ENCODE peak calls at places on chromosomes 7 and 10, in nine cellular contexts. X is RCC 7860; P is NCI-H82; N is substantia nigra; U is CD14-positive monocyte; G is astrocyte of the spinal cord; L is amygdala; R is Jurkat, Clone E6-1; I is G401. S is an unnamed sample.

GRCh38 chr10:28291881-28292297 is 11.0 kb downstream of the MPP7 start:
- DNase-seq in X (peak), P (no peak), N (no peak), U (no peak), G (peak), L (no peak), R (no peak), I (no peak), S (peak)

GRCh38 chr10:44383749-44384600 is 922 bp downstream of the CXCL12 start:
- DNase-seq in X (no peak), P (no peak), N (no peak), U (no peak), G (peak), L (no peak), R (no peak), I (no peak), S (no peak)

GRCh38 chr7:103712991-103713778 is 267.2 kb upstream of the SLC26A5 start:
- DNase-seq in X (no peak), P (no peak), N (no peak), U (no peak), G (no peak), L (no peak), R (no peak), I (peak), S (no peak)

GRCh38 chr7:30884881-30885280 is 26.8 kb upstream of the AQP1 start:
- DNase-seq in X (no peak), P (no peak), N (no peak), U (no peak), G (no peak), L (no peak), R (no peak), I (no peak), S (no peak)

GRCh38 chr7:132398253-132398913 is 177.9 kb downstream of the PLXNA4 start:
- DNase-seq in X (no peak), P (peak), N (no peak), U (no peak), G (no peak), L (no peak), R (no peak), I (no peak), S (no peak)

GRCh38 chr7:107076781-107077698 is 32.5 kb downstream of the PRKAR2B start:
- DNase-seq in X (no peak), P (no peak), N (no peak), U (no peak), G (peak), L (no peak), R (no peak), I (no peak), S (peak)

GRCh38 chr10:69750726-69751125 is 51.0 kb upstream of the COL13A1 start:
- DNase-seq in X (no peak), P (no peak), N (no peak), U (no peak), G (no peak), L (no peak), R (no peak), I (no peak), S (no peak)

GRCh38 chr10:132404911-132405462 is 8.0 kb downstream of the PWWP2B start:
- DNase-seq in X (no peak), P (no peak), N (no peak), U (no peak), G (no peak), L (no peak), R (no peak), I (no peak), S (no peak)

GRCh38 chr7:112596260-112596659 is 115.5 kb downstream of the LSMEM1 start:
- DNase-seq in X (no peak), P (no peak), N (no peak), U (no peak), G (peak), L (no peak), R (no peak), I (no peak), S (peak)

GRCh38 chr7:2066251-2066919 is 166.4 kb downstream of the MAD1L1 start:
- DNase-seq in X (no peak), P (no peak), N (no peak), U (no peak), G (no peak), L (no peak), R (peak), I (no peak), S (no peak)

GRCh38 chr10:71812016-71812912 is 38.8 kb downstream of the PSAP start:
- DNase-seq in X (peak), P (peak), N (peak), U (no peak), G (peak), L (no peak), R (peak), I (no peak), S (peak)

GRCh38 chr7:141369422-141369821 is 181.8 kb upstream of the AGK start:
- DNase-seq in X (no peak), P (no peak), N (peak), U (no peak), G (peak), L (no peak), R (no peak), I (peak), S (no peak)

GRCh38 chr7:12162420-12163113 is 48.5 kb upstream of the TMEM106B start:
- DNase-seq in X (peak), P (no peak), N (no peak), U (no peak), G (peak), L (no peak), R (no peak), I (no peak), S (peak)

GRCh38 chr10:78451592-78451991 is 417.9 kb downstream of the RPS24 start:
- DNase-seq in X (no peak), P (peak), N (no peak), U (peak), G (no peak), L (no peak), R (no peak), I (no peak), S (no peak)

GRCh38 chr10:88828310-88828709 is 23.3 kb downstream of the ANKRD22 start:
- DNase-seq in X (no peak), P (no peak), N (no peak), U (no peak), G (no peak), L (no peak), R (no peak), I (no peak), S (no peak)

GRCh38 chr10:23556727-23557440 is 118.0 kb downstream of the OTUD1 start:
- DNase-seq in X (peak), P (no peak), N (no peak), U (no peak), G (peak), L (no peak), R (no peak), I (no peak), S (peak)

GRCh38 chr7:106618480-106618879 is 42.5 kb downstream of the CCDC71L start:
- DNase-seq in X (no peak), P (no peak), N (no peak), U (no peak), G (peak), L (no peak), R (no peak), I (peak), S (no peak)

GRCh38 chr10:124291009-124291671 is 127.6 kb downstream of the OAT start:
- DNase-seq in X (no peak), P (no peak), N (peak), U (peak), G (no peak), L (no peak), R (no peak), I (no peak), S (no peak)

GRCh38 chr10:102542800-102543418 is 39.1 kb downstream of the SUFU start:
- DNase-seq in X (no peak), P (no peak), N (no peak), U (no peak), G (peak), L (no peak), R (no peak), I (no peak), S (no peak)

GRCh38 chr10:47079177-47079580 is 168.0 kb downstream of the PTPN20 start:
- DNase-seq in X (no peak), P (peak), N (no peak), U (no peak), G (peak), L (no peak), R (no peak), I (no peak), S (no peak)

GRCh38 chr10:122298598-122299301 is 27.7 kb downstream of the BTBD16 start:
- DNase-seq in X (peak), P (peak), N (peak), U (no peak), G (peak), L (peak), R (peak), I (peak), S (peak)

GRCh38 chr10:33258951-33259350 is 75.5 kb downstream of the NRP1 start:
- DNase-seq in X (peak), P (no peak), N (no peak), U (no peak), G (peak), L (no peak), R (no peak), I (no peak), S (peak)

GRCh38 chr10:131891196-131891928 is 9.4 kb upstream of the PPP2R2D start:
- DNase-seq in X (peak), P (peak), N (no peak), U (no peak), G (no peak), L (no peak), R (no peak), I (no peak), S (peak)

GRCh38 chr7:13989138-13989943 is at the start of gene ETV1:
- DNase-seq in X (peak), P (peak), N (peak), U (peak), G (peak), L (peak), R (no peak), I (peak), S (peak)

GRCh38 chr10:132135398-132135872 is 51.3 kb upstream of the DPYSL4 start:
- DNase-seq in X (no peak), P (no peak), N (no peak), U (peak), G (no peak), L (no peak), R (no peak), I (no peak), S (no peak)

GRCh38 chr7:158975526-158976467 is 119.4 kb downstream of the DYNC2I1 start:
- DNase-seq in X (no peak), P (peak), N (no peak), U (no peak), G (no peak), L (no peak), R (peak), I (no peak), S (no peak)

GRCh38 chr10:61779950-61780659 is 117.4 kb downstream of the CABCOCO1 start:
- DNase-seq in X (peak), P (no peak), N (no peak), U (no peak), G (peak), L (no peak), R (peak), I (no peak), S (peak)

GRCh38 chr10:132371641-132372081 is 25.3 kb upstream of the PWWP2B start:
- DNase-seq in X (no peak), P (no peak), N (no peak), U (peak), G (no peak), L (no peak), R (peak), I (no peak), S (no peak)

GRCh38 chr7:24134535-24134934 is 149.5 kb upstream of the NPY start:
- DNase-seq in X (no peak), P (no peak), N (no peak), U (no peak), G (no peak), L (no peak), R (no peak), I (no peak), S (no peak)

GRCh38 chr7:138885383-138886147 is 87.6 kb upstream of the ATP6V0A4 start:
- DNase-seq in X (no peak), P (peak), N (no peak), U (no peak), G (no peak), L (no peak), R (no peak), I (no peak), S (no peak)

GRCh38 chr10:16481052-16481728 is 40.5 kb downstream of the C1QL3 start:
- DNase-seq in X (peak), P (no peak), N (no peak), U (no peak), G (no peak), L (no peak), R (no peak), I (peak), S (no peak)

S was measured in HT1080.